ENCODE peak calls at places on chromosomes 4 and X, in five cellular contexts. Q is H1, F is GM12891, Y is HepG2, K is SK-N-SH. S is an unnamed sample.

GRCh38 chr4:118941149-118941548 is 52.5 kb downstream of the SYNPO2 start:
- DNase-seq in Q (no peak), F (no peak), Y (peak; percentile 18), K (no peak), S (no peak)

GRCh38 chr4:177728361-177729152 is 286.3 kb upstream of the AGA start:
- DNase-seq in Q (no peak), F (no peak), Y (peak; percentile 2), K (no peak), S (no peak)

GRCh38 chr4:99323761-99324160 is 2.6 kb upstream of the ADH1B start:
- DNase-seq in Q (no peak), F (no peak), Y (no peak), K (no peak), S (no peak)

GRCh38 chr4:186300659-186301377 is 34.8 kb downstream of the F11 start:
- DNase-seq in Q (no peak), F (no peak), Y (no peak), K (no peak), S (no peak)

GRCh38 chr4:57206172-57206571 is 96.0 kb upstream of the IGFBP7 start:
- DNase-seq in Q (no peak), F (no peak), Y (no peak), K (no peak), S (no peak)

GRCh38 chrX:40174594-40175415 is 77.0 kb upstream of the BCOR start:
- DNase-seq in Q (no peak), F (no peak), Y (peak; percentile 22), K (peak; percentile 70), S (no peak)

GRCh38 chrX:44183329-44183728 is 160.1 kb downstream of the EFHC2 start:
- DNase-seq in Q (no peak), F (no peak), Y (no peak), K (no peak), S (no peak)

GRCh38 chrX:10089378-10089795 is 67.4 kb upstream of the CLCN4 start:
- DNase-seq in Q (no peak), F (no peak), Y (no peak), K (no peak), S (no peak)

GRCh38 chr4:27000820-27001219 is 140.2 kb downstream of the STIM2 start:
- DNase-seq in Q (no peak), F (no peak), Y (no peak), K (no peak), S (no peak)

GRCh38 chr4:120683902-120684540 is 238.5 kb downstream of the PRDM5 start:
- DNase-seq in Q (no peak), F (no peak), Y (no peak), K (no peak), S (no peak)

GRCh38 chr4:1242506-1243450 is 6.2 kb downstream of the CTBP1 start:
- DNase-seq in Q (no peak), F (no peak), Y (no peak), K (peak; percentile 14), S (no peak)

GRCh38 chrX:130079824-130080406 is 30.4 kb downstream of the ELF4 start:
- DNase-seq in Q (no peak), F (no peak), Y (peak; percentile 50), K (peak; percentile 75), S (no peak)

GRCh38 chr4:144574004-144574403 is 72.0 kb upstream of the HHIP start:
- DNase-seq in Q (no peak), F (no peak), Y (no peak), K (no peak), S (no peak)

GRCh38 chr4:144578681-144579080 is 67.3 kb upstream of the HHIP start:
- DNase-seq in Q (no peak), F (no peak), Y (no peak), K (no peak), S (no peak)

GRCh38 chr4:144572660-144573059 is 73.3 kb upstream of the HHIP start:
- DNase-seq in Q (no peak), F (no peak), Y (peak; percentile 10), K (no peak), S (no peak)

GRCh38 chr4:144575181-144575580 is 70.8 kb upstream of the HHIP start:
- DNase-seq in Q (no peak), F (no peak), Y (no peak), K (no peak), S (no peak)

DNA sequence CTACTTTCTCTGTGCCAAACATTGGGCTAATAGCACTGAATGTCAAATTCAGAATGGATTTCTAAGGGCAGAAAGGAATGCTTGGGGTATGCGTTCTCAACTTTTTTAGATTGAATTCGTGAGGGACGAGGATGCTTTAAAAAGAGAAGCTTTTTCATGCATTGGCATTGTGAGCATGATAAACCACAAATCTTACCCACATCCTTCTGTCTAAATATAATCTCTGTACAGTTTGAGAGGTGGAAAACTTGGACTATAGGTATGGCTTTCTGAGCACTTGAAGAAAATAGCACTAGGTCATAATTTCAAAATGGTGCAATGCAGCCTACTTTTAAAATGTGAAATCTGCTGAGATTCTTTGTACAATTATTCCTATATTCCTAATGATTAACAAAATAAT is 71.4 kb upstream of the HHIP start:
- DNase-seq in Q (no peak), F (no peak), Y (no peak), K (no peak), S (no peak)
- TF ChIP-seq TAF1 in Q (no peak), F (no peak), Y (no peak), K (no peak), S (no peak)

GRCh38 chr4:108352664-108353308 is 184.1 kb upstream of the LEF1 start:
- DNase-seq in Q (no peak), F (no peak), Y (no peak), K (no peak), S (no peak)
- TF ChIP-seq POLR2AphosphoS5 in Q (no peak), F (no peak), Y (no peak), K (no peak), S (no peak)

GRCh38 chrX:46180258-46180687 is 364.9 kb downstream of the ZNF674 start:
- DNase-seq in Q (no peak), F (no peak), Y (peak; percentile 2), K (no peak), S (no peak)
- TF ChIP-seq TAF1 in Q (no peak), F (no peak), Y (no peak), K (no peak), S (no peak)

GRCh38 chrX:150203249-150203647 is 159.9 kb upstream of the MAMLD1 start:
- DNase-seq in Q (no peak), F (no peak), Y (no peak), K (no peak), S (no peak)

GRCh38 chrX:150201841-150202240 is 161.3 kb upstream of the MAMLD1 start:
- DNase-seq in Q (no peak), F (no peak), Y (no peak), K (no peak), S (no peak)

GRCh38 chrX:150202641-150203248 is 160.4 kb upstream of the MAMLD1 start:
- DNase-seq in Q (no peak), F (no peak), Y (no peak), K (no peak), S (no peak)

GRCh38 chrX:150207733-150208132 is 155.4 kb upstream of the MAMLD1 start:
- DNase-seq in Q (no peak), F (no peak), Y (no peak), K (no peak), S (no peak)

GRCh38 chrX:150205011-150205410 is 158.1 kb upstream of the MAMLD1 start:
- DNase-seq in Q (no peak), F (no peak), Y (no peak), K (peak; percentile 27), S (no peak)
- TF ChIP-seq POLR2AphosphoS5 in Q (no peak), F (no peak), Y (no peak), K (no peak), S (no peak)

GRCh38 chr4:167908816-167909215 is 183.5 kb upstream of the ANXA10 start:
- DNase-seq in Q (no peak), F (no peak), Y (no peak), K (no peak), S (no peak)
- TF ChIP-seq TAF1 in Q (no peak), F (no peak), Y (no peak), K (no peak), S (no peak)

GRCh38 chrX:386768-387575 is at the start of gene PPP2R3B:
- DNase-seq in Q (peak; percentile 98), F (peak; percentile 99), Y (peak; percentile 93), K (peak; percentile 100), S (peak; percentile 99)
- TF ChIP-seq POLR2AphosphoS5 in Q (peak; percentile 97), F (peak; percentile 90), Y (peak; percentile 87), K (peak; percentile 80), S (peak; percentile 85)

DNA sequence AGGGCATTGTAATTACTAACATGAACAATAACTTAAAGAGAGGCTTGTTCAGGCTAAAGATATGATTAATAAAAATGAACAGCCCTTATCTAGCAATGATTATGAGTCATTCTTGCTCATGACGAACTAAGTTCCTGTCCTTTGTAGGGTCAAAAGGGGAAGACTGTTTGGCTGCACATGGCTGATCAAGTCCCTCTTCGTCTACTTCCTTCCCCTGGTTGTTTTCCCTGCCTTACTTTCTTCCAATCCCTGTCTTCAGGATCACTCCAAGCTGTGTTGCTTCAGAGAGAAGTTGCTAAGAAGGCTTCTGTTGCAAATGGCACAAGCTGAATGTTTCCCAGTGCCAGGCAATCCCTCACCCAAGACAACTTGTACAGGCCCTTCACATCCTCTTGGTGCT is 115.0 kb upstream of the HS3ST1 start:
- DNase-seq in Q (no peak), F (no peak), Y (no peak), K (no peak), S (no peak)
- TF ChIP-seq TAF1 in Q (no peak), F (no peak), Y (no peak), K (no peak), S (no peak)

S was measured in GM12892.